ENCODE peak calls at places on chromosome 16, in six cellular contexts. M is A549, D is GM12878, P is K562, G is H1, H is HepG2. B is an unnamed sample.

GRCh38 chr16:21598676-21599157 is 660 bp upstream of the METTL9 start:
- DNase-seq in M (no peak), D (no peak), P (no peak), G (no peak), H (no peak), B (peak; percentile 24)

GRCh38 chr16:5422047-5422446 is 324.5 kb upstream of the EEF2KMT start:
- DNase-seq in M (no peak), D (no peak), P (no peak), G (no peak), H (no peak), B (no peak)

GRCh38 chr16:83813818-83814653 is 6.3 kb downstream of the HSBP1 start:
- DNase-seq in M (peak; percentile 34), D (no peak), P (no peak), G (no peak), H (peak; percentile 73), B (no peak)

GRCh38 chr16:77344306-77344705 is 90.5 kb downstream of the ADAMTS18 start:
- DNase-seq in M (no peak), D (no peak), P (no peak), G (no peak), H (no peak), B (no peak)

GRCh38 chr16:14378131-14378551 is 251.9 kb downstream of the PARN start:
- DNase-seq in M (peak; percentile 54), D (no peak), P (peak; percentile 58), G (no peak), H (peak; percentile 52), B (no peak)

GRCh38 chr16:17343729-17344128 is 127.0 kb downstream of the XYLT1 start:
- DNase-seq in M (no peak), D (no peak), P (no peak), G (no peak), H (no peak), B (no peak)

GRCh38 chr16:67470314-67470713 is 10.6 kb downstream of the ATP6V0D1 start:
- DNase-seq in M (no peak), D (no peak), P (no peak), G (no peak), H (no peak), B (no peak)

GRCh38 chr16:83996481-83997252 is 28.6 kb downstream of the NECAB2 start:
- DNase-seq in M (peak; percentile 23), D (no peak), P (peak; percentile 53), G (no peak), H (no peak), B (no peak)

GRCh38 chr16:648071-648785 is 937 bp upstream of the WDR90 start:
- DNase-seq in M (no peak), D (no peak), P (no peak), G (no peak), H (peak; percentile 57), B (peak; percentile 62)

GRCh38 chr16:87701505-87701921 is 64.3 kb downstream of the KLHDC4 start:
- DNase-seq in M (no peak), D (no peak), P (no peak), G (no peak), H (no peak), B (no peak)

GRCh38 chr16:25177512-25177830 is 39.3 kb upstream of the AQP8 start:
- DNase-seq in M (no peak), D (no peak), P (no peak), G (no peak), H (peak; percentile 93), B (no peak)

DNA sequence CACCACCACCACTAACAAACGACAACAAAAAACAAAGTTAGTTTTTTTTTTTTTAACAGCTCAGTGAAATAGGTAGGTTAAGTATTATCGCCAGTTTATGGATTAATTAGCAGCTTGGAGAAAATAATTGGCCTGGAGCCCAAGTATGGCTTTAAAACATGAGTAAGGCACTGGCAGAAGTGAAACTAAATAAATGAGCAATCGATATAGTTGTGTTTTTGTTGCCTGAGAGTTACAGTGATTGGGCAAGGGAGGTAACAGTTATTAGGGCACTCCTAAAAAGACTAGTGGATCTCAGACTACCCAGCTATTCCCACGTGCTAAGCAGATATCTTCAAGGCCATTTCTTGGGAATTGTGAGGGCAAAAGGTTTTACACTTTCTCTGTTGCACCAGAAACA is 2.4 kb downstream of the MLKL start:
- DNase-seq in M (no peak), D (peak; percentile 45), P (no peak), G (no peak), H (no peak), B (no peak)
- TF ChIP-seq USF2 in M (no peak), D (no peak), P (no peak), G (no peak), H (no peak), B (no peak)

DNA sequence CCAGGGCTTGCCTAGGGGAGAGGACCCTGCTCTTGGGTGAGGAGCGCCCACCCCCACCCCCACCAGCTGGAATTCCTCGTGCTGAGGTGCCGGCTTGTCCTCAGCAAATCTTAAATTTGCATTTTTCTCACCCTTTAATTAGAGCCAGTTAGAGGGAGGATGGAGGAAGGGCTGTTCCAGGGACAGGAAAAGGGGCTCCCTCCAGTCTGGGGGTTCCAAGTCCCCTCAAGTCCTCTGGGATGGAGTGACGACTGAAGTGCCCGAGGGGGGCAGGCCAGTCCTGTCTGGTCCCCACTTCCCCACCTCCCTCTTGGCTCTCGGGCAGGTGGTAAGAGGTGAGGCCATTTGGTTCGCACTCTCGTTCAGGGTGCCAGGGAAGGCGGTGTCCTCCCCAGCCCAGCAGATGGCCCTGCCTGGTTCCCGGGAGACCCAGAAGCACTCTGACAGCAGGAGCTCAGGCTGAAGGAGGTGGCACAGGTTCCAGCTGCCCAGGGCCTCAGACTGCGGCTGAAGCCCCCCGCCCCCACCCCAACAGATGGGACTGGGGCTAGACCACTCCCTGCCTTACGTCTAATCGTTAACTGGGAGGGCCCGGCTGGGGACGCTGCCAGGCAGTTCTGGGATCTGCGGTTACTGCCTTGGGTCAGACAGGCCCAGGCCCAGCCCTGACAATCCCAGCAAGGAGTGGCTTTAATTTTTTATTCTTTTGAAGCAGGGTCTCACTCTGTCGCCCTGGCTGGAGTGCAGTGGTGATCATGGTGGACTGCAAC is 2.2 kb downstream of the RAB26 start:
- DNase-seq in M (peak; percentile 66), D (no peak), P (no peak), G (peak; percentile 80), H (peak; percentile 68), B (peak; percentile 65)
- TF ChIP-seq MAX in M (no peak), D (no peak), P (no peak), G (no peak), H (no peak), B (peak; percentile 29)

GRCh38 chr16:56298948-56299602 is 107.8 kb downstream of the GNAO1 start:
- DNase-seq in M (no peak), D (no peak), P (no peak), G (no peak), H (no peak), B (no peak)
- TF ChIP-seq USF2 in M (no peak), D (no peak), P (no peak), G (no peak), H (no peak), B (no peak)

DNA sequence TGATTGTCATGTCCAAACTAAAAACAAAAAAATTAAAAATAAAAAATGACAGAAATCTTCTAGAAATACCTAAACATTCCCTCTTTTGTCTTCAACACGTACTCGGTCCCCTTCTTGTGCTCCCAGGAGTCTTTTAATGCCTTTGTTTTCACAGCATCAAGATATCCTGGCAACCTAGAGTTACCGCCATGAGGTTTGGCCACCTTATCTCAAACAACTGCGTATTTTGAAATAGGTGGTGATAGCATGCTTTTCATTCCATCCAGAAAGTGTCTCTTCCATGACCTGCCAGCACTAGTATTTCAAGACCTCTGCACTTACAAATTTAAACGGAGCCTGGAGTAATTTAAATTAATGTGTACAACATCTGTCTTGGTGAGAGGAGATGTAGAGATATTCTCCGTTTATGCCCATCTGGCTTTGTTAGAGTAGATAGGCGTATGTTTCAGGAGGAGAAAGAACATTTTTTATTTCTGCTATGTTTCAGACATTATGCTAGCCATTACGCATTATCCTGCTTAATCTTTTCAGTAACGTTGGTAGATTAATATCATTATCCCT is 42.0 kb downstream of the RBFOX1 start:
- DNase-seq in M (no peak), D (no peak), P (no peak), G (no peak), H (no peak), B (no peak)
- TF ChIP-seq MAX in M (no peak), D (no peak), P (no peak), G (no peak), H (no peak), B (no peak)

B was measured in WTC11.